ENCODE peak calls at places on chromosomes 13 and 19, in six cellular contexts. One of them, this sample, is unnamed.

GRCh38 chr13:23718916-23719470 is 148.8 kb downstream of the TNFRSF19 start:
- DNase-seq in choroid plexus epithelial cell: no peak
- DNase-seq in astrocyte: no peak
- DNase-seq in heart right ventricle: no peak
- DNase-seq in lower lobe of right lung: no peak
- DNase-seq in neural progenitor cell: no peak
- DNase-seq in this sample: no peak

GRCh38 chr13:74443623-74444022 is 309.4 kb upstream of the KLF12 start:
- DNase-seq in choroid plexus epithelial cell: peak; percentile 88
- DNase-seq in astrocyte: peak; percentile 87
- DNase-seq in heart right ventricle: no peak
- DNase-seq in lower lobe of right lung: no peak
- DNase-seq in neural progenitor cell: no peak
- DNase-seq in this sample: peak; percentile 90

GRCh38 chr19:33207040-33207620 is 13.0 kb downstream of the LRP3 start:
- DNase-seq in choroid plexus epithelial cell: no peak
- DNase-seq in astrocyte: no peak
- DNase-seq in heart right ventricle: no peak
- DNase-seq in lower lobe of right lung: no peak
- DNase-seq in neural progenitor cell: no peak
- DNase-seq in this sample: no peak

GRCh38 chr13:113855012-113855921 is 8.6 kb downstream of the GAS6 start:
- DNase-seq in choroid plexus epithelial cell: no peak
- DNase-seq in astrocyte: no peak
- DNase-seq in heart right ventricle: no peak
- DNase-seq in lower lobe of right lung: peak; percentile 35
- DNase-seq in neural progenitor cell: no peak
- DNase-seq in this sample: no peak

GRCh38 chr13:64099994-64100393 is 2684.3 kb upstream of the PCDH20 start:
- DNase-seq in choroid plexus epithelial cell: peak; percentile 3
- DNase-seq in astrocyte: no peak
- DNase-seq in heart right ventricle: no peak
- DNase-seq in lower lobe of right lung: no peak
- DNase-seq in neural progenitor cell: no peak
- DNase-seq in this sample: no peak

GRCh38 chr13:82766732-82767321 is 1115.4 kb downstream of the SLITRK1 start:
- DNase-seq in choroid plexus epithelial cell: no peak
- DNase-seq in astrocyte: no peak
- DNase-seq in heart right ventricle: no peak
- DNase-seq in lower lobe of right lung: no peak
- DNase-seq in neural progenitor cell: no peak
- DNase-seq in this sample: no peak

GRCh38 chr13:109565877-109566276 is 220.5 kb downstream of the IRS2 start:
- DNase-seq in choroid plexus epithelial cell: no peak
- DNase-seq in astrocyte: no peak
- DNase-seq in heart right ventricle: no peak
- DNase-seq in lower lobe of right lung: no peak
- DNase-seq in neural progenitor cell: no peak
- DNase-seq in this sample: no peak

GRCh38 chr13:92573467-92574057 is 653.0 kb upstream of the GPC6 start:
- DNase-seq in choroid plexus epithelial cell: peak; percentile 62
- DNase-seq in astrocyte: peak; percentile 10
- DNase-seq in heart right ventricle: no peak
- DNase-seq in lower lobe of right lung: no peak
- DNase-seq in neural progenitor cell: peak; percentile 76
- DNase-seq in this sample: peak; percentile 43

GRCh38 chr13:41934994-41935393 is 25.9 kb downstream of the VWA8 start:
- DNase-seq in choroid plexus epithelial cell: no peak
- DNase-seq in astrocyte: no peak
- DNase-seq in heart right ventricle: no peak
- DNase-seq in lower lobe of right lung: no peak
- DNase-seq in neural progenitor cell: no peak
- DNase-seq in this sample: no peak

GRCh38 chr13:45060062-45060461 is 60.2 kb upstream of the GTF2F2 start:
- DNase-seq in choroid plexus epithelial cell: no peak
- DNase-seq in astrocyte: no peak
- DNase-seq in heart right ventricle: no peak
- DNase-seq in lower lobe of right lung: no peak
- DNase-seq in neural progenitor cell: no peak
- DNase-seq in this sample: no peak
- TF ChIP-seq CTCF in choroid plexus epithelial cell: no peak
- TF ChIP-seq CTCF in astrocyte: no peak
- TF ChIP-seq CTCF in heart right ventricle: no peak
- TF ChIP-seq CTCF in lower lobe of right lung: no peak
- TF ChIP-seq CTCF in neural progenitor cell: no peak
- TF ChIP-seq CTCF in this sample: no peak

DNA sequence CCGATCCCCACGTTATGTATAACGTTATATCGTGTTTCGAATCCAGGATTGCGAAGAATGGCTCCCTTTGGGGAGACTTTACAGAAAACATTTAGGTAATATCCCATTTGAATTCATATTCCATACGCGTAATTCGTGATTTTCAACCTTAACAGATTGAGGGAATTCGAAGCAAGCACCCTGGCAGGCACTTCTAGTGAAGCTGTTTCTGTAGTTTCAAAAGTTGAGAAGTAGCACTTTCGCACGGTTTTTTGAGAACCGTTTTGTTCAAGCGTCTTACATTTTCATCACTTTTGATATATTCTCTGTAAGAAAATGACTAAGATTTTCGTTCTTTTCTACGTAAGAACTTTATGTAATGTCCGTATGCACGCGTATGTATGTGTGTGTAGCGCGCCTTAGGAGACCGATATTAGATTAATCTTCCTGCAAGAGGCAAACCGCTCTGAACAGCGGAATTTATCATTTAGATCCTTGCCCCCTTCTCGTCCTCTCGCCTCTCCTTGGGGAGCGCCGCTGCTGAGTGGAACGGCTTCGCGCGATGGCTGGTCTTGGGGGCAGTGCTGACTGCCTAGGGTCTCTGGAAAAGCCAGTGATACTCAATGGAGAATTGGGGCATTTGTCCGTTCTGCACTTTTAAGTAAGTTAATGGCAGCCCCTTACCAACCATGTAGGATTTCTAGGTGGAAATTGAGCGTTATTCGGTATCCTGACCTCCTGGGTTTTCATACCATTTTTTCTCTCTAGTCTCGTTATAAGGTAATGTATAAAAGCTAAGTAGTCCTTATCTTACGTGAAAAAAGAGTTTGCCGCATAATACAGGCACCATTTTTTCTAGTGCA is 4.8 kb downstream of the MAB21L1 start:
- DNase-seq in choroid plexus epithelial cell: peak; percentile 21
- DNase-seq in astrocyte: no peak
- DNase-seq in heart right ventricle: no peak
- DNase-seq in lower lobe of right lung: no peak
- DNase-seq in neural progenitor cell: peak; percentile 66
- DNase-seq in this sample: peak; percentile 6
- H3K4me3 ChIP-seq in choroid plexus epithelial cell: peak overlapping the region; percentile 55
- H3K4me3 ChIP-seq in astrocyte: peak overlapping the region; percentile 58
- H3K4me3 ChIP-seq in heart right ventricle: peak overlapping the region; percentile 65
- H3K4me3 ChIP-seq in lower lobe of right lung: peak overlapping the region; percentile 45
- H3K4me3 ChIP-seq in neural progenitor cell: peak overlapping the region; percentile 57
- H3K4me3 ChIP-seq in this sample: no peak overlapping the region

GRCh38 chr19:43462887-43463380 is 2.5 kb downstream of the LYPD3 start:
- DNase-seq in choroid plexus epithelial cell: no peak
- DNase-seq in astrocyte: no peak
- DNase-seq in heart right ventricle: no peak
- DNase-seq in lower lobe of right lung: no peak
- DNase-seq in neural progenitor cell: no peak
- DNase-seq in this sample: no peak
- TF ChIP-seq CTCF in choroid plexus epithelial cell: no peak
- TF ChIP-seq CTCF in astrocyte: no peak
- TF ChIP-seq CTCF in heart right ventricle: no peak
- TF ChIP-seq CTCF in lower lobe of right lung: no peak
- TF ChIP-seq CTCF in neural progenitor cell: no peak
- TF ChIP-seq CTCF in this sample: no peak

DNA sequence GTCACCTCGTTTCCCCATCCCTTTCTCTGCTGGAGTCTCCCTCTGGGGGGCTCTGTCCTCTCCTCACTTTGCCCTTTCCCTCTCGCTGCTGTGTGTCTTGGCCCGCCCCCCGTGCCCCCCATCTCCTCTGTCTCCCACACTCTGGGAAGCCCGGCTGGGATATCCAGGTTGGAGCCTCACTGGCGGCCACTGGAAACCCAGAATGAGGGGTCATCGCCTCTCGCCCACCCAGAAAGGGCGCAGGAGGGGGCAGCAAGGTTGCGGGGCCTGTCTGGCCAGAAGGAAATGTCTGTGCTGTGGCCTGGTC is 15.6 kb downstream of the CCDC97 start:
- DNase-seq in choroid plexus epithelial cell: no peak
- DNase-seq in astrocyte: no peak
- DNase-seq in heart right ventricle: no peak
- DNase-seq in lower lobe of right lung: no peak
- DNase-seq in neural progenitor cell: no peak
- DNase-seq in this sample: no peak
- H3K4me3 ChIP-seq in choroid plexus epithelial cell: peak overlapping the region; percentile 29
- H3K4me3 ChIP-seq in astrocyte: peak overlapping the region; percentile 12
- H3K4me3 ChIP-seq in heart right ventricle: peak overlapping the region; percentile 45
- H3K4me3 ChIP-seq in lower lobe of right lung: peak overlapping the region; percentile 45
- H3K4me3 ChIP-seq in neural progenitor cell: peak overlapping the region; percentile 46
- H3K4me3 ChIP-seq in this sample: peak overlapping the region; percentile 14